ENCODE peak calls at places on chromosomes 13 and 19, in six cellular contexts. R is fibroblast of mammary gland; C is activated naive CD4-positive, alpha-beta T cell treated with anti-CD3 and anti-CD28 coated beads, Interleukin-2, amount 10 ng/mL, durations not matched to agents 7 days and 5 days; X is GM12865; J is stimulated activated CD4-positive, alpha-beta T cell treated with anti-CD3 and anti-CD28 coated beads, Interleukin-1b, Interleukin-23, amount 100 ng/mL, for 4 hours; P is substantia nigra. K is an unnamed sample.

GRCh38 chr19:7637374-7638256 is 705 bp downstream of the STXBP2 start:
- DNase-seq in R (no peak), C (peak; percentile 31), X (peak; percentile 69), J (no peak), P (no peak), K (no peak)

GRCh38 chr13:101115762-101116161 is 300.5 kb downstream of the NALCN start:
- DNase-seq in R (peak; percentile 10), C (no peak), X (no peak), J (no peak), P (no peak), K (peak; percentile 80)

GRCh38 chr13:79311456-79311855 is 94.6 kb downstream of the RBM26 start:
- DNase-seq in R (no peak), C (no peak), X (no peak), J (no peak), P (no peak), K (no peak)

GRCh38 chr19:18848860-18849661 is 17.3 kb downstream of the UPF1 start:
- DNase-seq in R (peak; percentile 90), C (no peak), X (peak; percentile 52), J (no peak), P (peak; percentile 26), K (peak; percentile 25)

GRCh38 chr19:35501684-35502083 is 11.4 kb upstream of the KRTDAP start:
- DNase-seq in R (peak; percentile 51), C (no peak), X (no peak), J (no peak), P (no peak), K (peak; percentile 59)

GRCh38 chr13:49587311-49587847 is 2.0 kb upstream of the RCBTB1 start:
- DNase-seq in R (peak; percentile 41), C (no peak), X (no peak), J (no peak), P (no peak), K (no peak)

GRCh38 chr13:114132419-114133121 is at the start of gene RASA3:
- DNase-seq in R (peak; percentile 68), C (peak; percentile 78), X (peak; percentile 91), J (peak; percentile 64), P (peak; percentile 66), K (peak; percentile 92)

GRCh38 chr19:30896551-30896950 is 452.7 kb downstream of the TSHZ3 start:
- DNase-seq in R (no peak), C (no peak), X (no peak), J (no peak), P (no peak), K (peak; percentile 94)

K was measured in mesendoderm.